ENCODE peak calls at places on chromosomes 7 and 10, in ten cellular contexts. R is AG09309, C is type B pancreatic cell, F is fibroblast of lung, U is Calu3, J is nephron progenitor cell, Z is prostate gland, D is WTC11, V is body of pancreas, S is omental fat pad. E is an unnamed sample.

GRCh38 chr7:121397832-121398231 is 1.7 kb upstream of the FAM3C start:
- DNase-seq in R (no peak), C (no peak), F (no peak), U (no peak), J (no peak), Z (no peak), D (no peak), V (peak; percentile 16), S (no peak), E (no peak)

GRCh38 chr7:128120976-128121490 is 89.8 kb upstream of the LRRC4 start:
- DNase-seq in R (no peak), C (no peak), F (no peak), U (no peak), J (no peak), Z (no peak), D (no peak), V (no peak), S (no peak), E (no peak)

GRCh38 chr10:103040424-103040823 is 122.3 kb downstream of the CNNM2 start:
- DNase-seq in R (peak; percentile 31), C (no peak), F (peak; percentile 91), U (no peak), J (no peak), Z (no peak), D (no peak), V (no peak), S (no peak), E (no peak)

GRCh38 chr10:125201108-125201524 is 40.8 kb upstream of the CTBP2 start:
- DNase-seq in R (no peak), C (no peak), F (peak; percentile 75), U (peak; percentile 36), J (no peak), Z (no peak), D (no peak), V (no peak), S (no peak), E (no peak)

GRCh38 chr10:944034-944831 is 12.7 kb upstream of the LARP4B start:
- DNase-seq in R (peak; percentile 32), C (no peak), F (peak; percentile 21), U (peak; percentile 32), J (no peak), Z (no peak), D (no peak), V (peak; percentile 73), S (no peak), E (no peak)

GRCh38 chr10:70272925-70273316 is 10.9 kb downstream of the NPFFR1 start:
- DNase-seq in R (no peak), C (no peak), F (no peak), U (no peak), J (no peak), Z (no peak), D (no peak), V (no peak), S (no peak), E (no peak)

GRCh38 chr10:33428706-33429105 is 94.2 kb upstream of the NRP1 start:
- DNase-seq in R (no peak), C (no peak), F (no peak), U (no peak), J (no peak), Z (no peak), D (no peak), V (no peak), S (no peak), E (no peak)

GRCh38 chr7:132966731-132967130 is 115.2 kb downstream of the CHCHD3 start:
- DNase-seq in R (no peak), C (no peak), F (peak; percentile 25), U (no peak), J (no peak), Z (no peak), D (no peak), V (no peak), S (no peak), E (no peak)

GRCh38 chr10:11336703-11337102 is 274.7 kb downstream of the USP6NL start:
- DNase-seq in R (no peak), C (no peak), F (no peak), U (no peak), J (no peak), Z (no peak), D (no peak), V (no peak), S (no peak), E (peak; percentile 29)

GRCh38 chr10:73094249-73094850 is 2.3 kb downstream of the P4HA1 start:
- DNase-seq in R (no peak), C (no peak), F (peak; percentile 45), U (no peak), J (no peak), Z (no peak), D (no peak), V (no peak), S (no peak), E (no peak)

GRCh38 chr7:604884-605531 is 85.4 kb upstream of the PDGFA start:
- DNase-seq in R (no peak), C (no peak), F (no peak), U (no peak), J (no peak), Z (no peak), D (no peak), V (peak; percentile 45), S (no peak), E (no peak)

DNA sequence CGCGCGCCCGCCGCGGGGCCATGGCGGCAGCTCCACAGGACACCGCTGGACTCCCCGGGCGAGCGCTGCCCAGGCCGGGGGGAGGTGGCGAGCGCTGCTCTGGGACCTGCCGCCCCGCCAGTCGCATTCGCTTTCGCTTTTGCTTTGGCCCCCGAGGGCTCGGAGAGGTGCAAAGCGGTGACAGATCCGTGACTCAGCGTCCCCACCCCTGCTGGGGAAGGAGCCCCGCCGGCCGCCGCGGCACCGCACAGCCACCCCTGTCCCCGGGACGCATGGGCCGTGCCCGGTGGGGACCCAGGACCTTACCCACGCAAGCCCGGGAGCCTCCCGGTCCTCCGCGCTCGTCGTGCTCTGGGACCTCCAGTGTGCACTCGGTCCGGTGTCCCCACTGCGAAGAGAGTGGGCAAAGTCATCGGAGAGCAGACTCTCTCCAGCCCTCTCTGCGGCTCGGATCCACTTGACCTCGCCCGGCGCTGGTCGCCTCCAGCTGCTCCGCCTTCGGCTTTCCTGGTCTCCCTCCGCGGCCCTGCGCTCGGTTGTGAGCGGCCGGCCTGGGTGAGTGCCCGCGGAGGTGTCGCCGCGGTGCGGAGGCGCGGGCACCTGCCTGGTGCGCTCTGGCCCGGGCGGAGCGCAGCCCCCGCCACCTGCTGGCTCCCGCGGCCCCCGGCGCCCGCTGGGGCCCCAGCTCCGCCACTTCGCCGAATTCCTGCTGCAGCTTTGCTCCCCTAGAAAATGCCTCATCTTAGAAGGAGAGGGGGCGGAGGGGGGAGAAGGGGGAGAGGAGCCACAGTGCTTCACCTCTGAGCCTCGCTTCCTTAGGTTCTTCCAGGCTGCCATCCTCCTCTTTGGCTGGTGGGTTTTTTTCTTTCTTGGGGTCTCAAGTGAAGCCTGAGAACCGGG is at the start of gene IL15RA:
- DNase-seq in R (no peak), C (no peak), F (peak; percentile 73), U (peak; percentile 92), J (peak; percentile 65), Z (peak; percentile 53), D (peak; percentile 71), V (peak; percentile 85), S (peak; percentile 60), E (peak; percentile 49)
- TF ChIP-seq CTCF in R (no peak), C (no peak), F (no peak), U (no peak), J (no peak), Z (no peak), D (no peak), V (peak; percentile 63), S (no peak), E (no peak)

DNA sequence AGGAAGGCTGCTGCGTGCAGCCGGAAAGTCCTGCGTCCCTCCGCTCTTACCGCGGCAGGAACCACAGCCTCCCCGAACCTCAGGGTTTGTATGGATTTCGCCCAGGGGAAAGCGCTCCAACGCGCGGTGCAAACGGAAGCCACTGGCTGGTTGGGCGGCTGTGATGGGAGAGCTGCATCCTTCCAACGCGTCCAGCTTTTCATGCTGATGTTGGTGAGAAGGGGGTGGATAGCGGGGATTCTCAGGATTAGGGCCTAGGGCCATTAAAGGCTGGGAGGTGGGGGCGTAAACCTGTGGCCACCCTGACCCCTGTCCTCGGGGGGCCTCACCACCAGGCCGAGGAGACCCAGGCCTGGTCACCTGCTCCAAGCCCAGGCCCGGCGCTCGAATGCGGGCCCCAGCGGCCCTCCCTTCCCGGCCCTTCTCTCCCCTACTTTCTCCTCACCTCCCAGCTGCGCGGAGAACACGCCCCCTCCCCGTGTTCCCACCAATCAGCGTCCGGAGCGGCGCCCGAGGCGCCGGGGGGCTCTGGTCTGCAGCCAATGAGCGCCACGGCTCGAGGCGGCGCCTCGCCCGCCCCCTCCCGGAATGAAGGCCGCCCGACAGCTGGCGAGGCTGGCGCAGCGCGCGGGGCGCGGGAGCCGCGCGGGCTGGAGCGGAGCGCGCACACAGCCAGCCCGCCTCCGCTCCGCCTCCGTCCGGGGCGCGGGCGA is 458 bp upstream of the NANOS1 start:
- DNase-seq in R (no peak), C (peak; percentile 94), F (peak; percentile 82), U (peak; percentile 89), J (peak; percentile 92), Z (peak; percentile 87), D (peak; percentile 96), V (peak; percentile 89), S (no peak), E (peak; percentile 79)
- TF ChIP-seq CTCF in R (no peak), C (no peak), F (no peak), U (no peak), J (no peak), Z (no peak), D (no peak), V (peak; percentile 42), S (no peak), E (no peak)

DNA sequence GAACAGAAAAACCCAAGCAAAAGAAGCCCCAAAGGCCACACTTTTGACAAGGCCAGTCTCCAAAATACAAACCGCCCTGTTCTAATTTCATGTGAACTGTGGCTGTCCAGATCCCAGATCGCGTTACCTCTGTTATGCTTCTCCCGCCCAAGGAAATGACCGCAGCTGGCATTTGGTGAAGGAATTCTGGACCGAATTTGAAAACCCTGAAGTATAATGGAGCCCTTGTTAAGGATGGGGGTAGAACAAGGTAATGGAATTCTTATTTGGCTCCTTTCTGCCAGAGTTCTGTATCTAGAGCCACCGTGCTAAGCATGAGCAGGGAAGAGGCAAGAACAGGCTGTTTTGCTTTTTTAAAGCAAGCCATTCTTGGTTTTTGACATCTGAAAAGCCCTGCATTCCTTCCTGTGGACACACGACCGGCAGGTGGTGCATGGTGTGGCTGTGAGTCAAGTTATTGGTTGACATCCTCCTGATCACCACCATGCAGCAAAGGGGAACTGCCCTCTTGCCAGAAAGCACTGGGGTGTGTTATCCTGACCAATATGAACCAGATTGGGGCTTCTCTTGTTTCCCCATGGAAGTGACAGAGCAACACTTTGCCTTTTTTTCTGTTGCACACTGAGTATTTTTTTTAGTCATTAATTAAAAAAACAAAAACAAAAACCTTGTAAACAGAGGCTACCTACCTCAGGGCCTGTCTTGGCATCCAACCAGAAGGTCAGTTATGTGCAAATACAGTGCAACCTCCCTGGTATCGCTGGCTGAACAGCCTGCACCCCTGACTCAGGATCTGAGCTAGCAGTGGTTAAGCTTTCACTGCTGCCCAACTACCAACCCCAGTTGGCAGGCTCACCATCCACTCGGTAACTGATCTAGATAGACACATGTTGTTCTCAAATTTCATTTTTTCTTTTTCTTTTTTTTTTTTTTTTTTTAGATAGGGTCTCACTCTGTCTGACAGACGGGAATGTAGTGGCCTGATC is 14.2 kb downstream of the UCMA start:
- DNase-seq in R (no peak), C (no peak), F (peak; percentile 7), U (peak; percentile 63), J (no peak), Z (no peak), D (peak; percentile 53), V (no peak), S (no peak), E (no peak)
- TF ChIP-seq CTCF in R (peak; percentile 12), C (peak; percentile 42), F (no peak), U (peak; percentile 42), J (no peak), Z (no peak), D (no peak), V (no peak), S (no peak), E (peak; percentile 34)

GRCh38 chr7:17158261-17158660 is 140.2 kb upstream of the AHR start:
- DNase-seq in R (no peak), C (no peak), F (no peak), U (no peak), J (no peak), Z (no peak), D (no peak), V (no peak), S (no peak), E (no peak)
- TF ChIP-seq CTCF in R (no peak), C (no peak), F (no peak), U (no peak), J (no peak), Z (no peak), D (no peak), V (peak; percentile 30), S (no peak), E (no peak)

E was measured in neural crest cell.